ENCODE peak calls at places on chromosome 4, in seven cellular contexts. H is fibroblast of lung, I is Peyer's patch, O is suprapubic skin, B is AG04449, X is AG10803, A is HAP-1. F is an unnamed sample.

GRCh38 chr4:146342600-146343192 is 128.4 kb downstream of the REELD1 start:
- DNase-seq in H (peak), I (peak), O (no peak), B (no peak), X (peak), A (no peak), F (peak)

GRCh38 chr4:23034726-23035125 is 342.0 kb downstream of the GBA3 start:
- DNase-seq in H (no peak), I (no peak), O (no peak), B (no peak), X (peak), A (no peak), F (no peak)

GRCh38 chr4:8215001-8215427 is 15.9 kb downstream of the SH3TC1 start:
- DNase-seq in H (peak), I (no peak), O (no peak), B (peak), X (peak), A (no peak), F (peak)

GRCh38 chr4:1418494-1419285 is 12.4 kb upstream of the NKX1-1 start:
- DNase-seq in H (no peak), I (peak), O (peak), B (no peak), X (no peak), A (no peak), F (no peak)

GRCh38 chr4:128565565-128566186 is 243.8 kb upstream of the JADE1 start:
- DNase-seq in H (peak), I (peak), O (no peak), B (no peak), X (peak), A (peak), F (peak)

GRCh38 chr4:15778191-15778741 is at the start of gene CD38:
- DNase-seq in H (no peak), I (peak), O (no peak), B (no peak), X (no peak), A (no peak), F (no peak)

GRCh38 chr4:185774815-185775684 is 36.9 kb downstream of the SORBS2 start:
- DNase-seq in H (peak), I (no peak), O (no peak), B (peak), X (peak), A (no peak), F (peak)

GRCh38 chr4:154399259-154399974 is 92.2 kb downstream of the DCHS2 start:
- DNase-seq in H (peak), I (no peak), O (no peak), B (no peak), X (peak), A (peak), F (peak)

GRCh38 chr4:26235500-26235899 is 85.3 kb upstream of the RBPJ start:
- DNase-seq in H (peak), I (peak), O (peak), B (peak), X (peak), A (no peak), F (peak)

GRCh38 chr4:41346306-41347061 is 89.8 kb downstream of the UCHL1 start:
- DNase-seq in H (no peak), I (no peak), O (no peak), B (no peak), X (no peak), A (peak), F (no peak)

GRCh38 chr4:185761352-185762235 is 50.4 kb downstream of the SORBS2 start:
- DNase-seq in H (peak), I (no peak), O (no peak), B (no peak), X (no peak), A (no peak), F (peak)

GRCh38 chr4:133624744-133625143 is 475.6 kb downstream of the PCDH10 start:
- DNase-seq in H (no peak), I (no peak), O (no peak), B (no peak), X (no peak), A (no peak), F (no peak)

GRCh38 chr4:185589067-185589844 is 53.9 kb upstream of the PDLIM3 start:
- DNase-seq in H (no peak), I (no peak), O (no peak), B (peak), X (no peak), A (peak), F (peak)

GRCh38 chr4:27568236-27568951 is 707.8 kb downstream of the STIM2 start:
- DNase-seq in H (no peak), I (no peak), O (no peak), B (no peak), X (no peak), A (no peak), F (no peak)

DNA sequence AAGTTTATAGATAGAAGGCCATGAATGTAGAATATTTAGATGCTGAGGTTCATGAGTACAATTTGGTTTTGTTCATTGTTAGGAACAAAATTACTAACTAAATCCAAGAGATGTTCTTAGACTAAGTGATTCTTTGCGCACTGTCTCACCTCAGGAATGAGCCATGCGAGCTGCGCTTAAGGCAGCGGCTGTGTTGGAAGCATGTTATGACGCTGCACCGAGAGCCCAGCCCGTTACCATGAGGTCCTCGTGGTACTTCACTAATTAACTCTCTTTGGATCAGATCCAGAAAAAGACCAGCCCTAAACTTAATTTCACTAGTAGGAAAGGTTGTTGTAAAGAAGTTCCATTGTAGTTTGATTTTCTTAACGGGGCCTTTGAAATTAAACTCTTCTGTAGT is 166.3 kb downstream of the RAPGEF2 start:
- DNase-seq in H (no peak), I (no peak), O (no peak), B (no peak), X (no peak), A (no peak), F (no peak)
- H3K4me3 ChIP-seq in H (no peak), I (no peak), O (no peak), B (no peak), X (no peak), A (no peak), F (no peak)

DNA sequence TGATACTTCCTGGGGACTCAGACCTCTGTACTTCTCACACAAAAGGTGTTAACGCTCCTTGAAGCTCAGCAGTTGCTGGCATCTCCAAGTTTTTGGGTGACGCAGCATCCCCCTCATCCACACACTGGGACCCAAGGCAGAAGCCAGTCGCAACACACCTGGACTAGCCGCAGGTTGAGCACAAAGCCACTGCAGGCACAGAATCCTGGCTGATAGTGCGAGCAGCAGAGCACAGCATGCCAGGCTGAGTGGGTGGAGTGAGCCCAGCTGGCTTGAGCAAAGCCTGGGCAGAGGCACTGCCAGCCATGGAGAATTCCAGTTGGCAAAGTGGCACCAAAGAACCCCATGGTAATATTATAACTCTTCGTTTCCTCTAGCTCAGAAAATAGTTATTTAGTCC is 873.2 kb upstream of the NDST4 start:
- DNase-seq in H (no peak), I (no peak), O (no peak), B (no peak), X (no peak), A (no peak), F (no peak)
- H3K4me3 ChIP-seq in H (no peak), I (no peak), O (no peak), B (no peak), X (no peak), A (no peak), F (no peak)

DNA sequence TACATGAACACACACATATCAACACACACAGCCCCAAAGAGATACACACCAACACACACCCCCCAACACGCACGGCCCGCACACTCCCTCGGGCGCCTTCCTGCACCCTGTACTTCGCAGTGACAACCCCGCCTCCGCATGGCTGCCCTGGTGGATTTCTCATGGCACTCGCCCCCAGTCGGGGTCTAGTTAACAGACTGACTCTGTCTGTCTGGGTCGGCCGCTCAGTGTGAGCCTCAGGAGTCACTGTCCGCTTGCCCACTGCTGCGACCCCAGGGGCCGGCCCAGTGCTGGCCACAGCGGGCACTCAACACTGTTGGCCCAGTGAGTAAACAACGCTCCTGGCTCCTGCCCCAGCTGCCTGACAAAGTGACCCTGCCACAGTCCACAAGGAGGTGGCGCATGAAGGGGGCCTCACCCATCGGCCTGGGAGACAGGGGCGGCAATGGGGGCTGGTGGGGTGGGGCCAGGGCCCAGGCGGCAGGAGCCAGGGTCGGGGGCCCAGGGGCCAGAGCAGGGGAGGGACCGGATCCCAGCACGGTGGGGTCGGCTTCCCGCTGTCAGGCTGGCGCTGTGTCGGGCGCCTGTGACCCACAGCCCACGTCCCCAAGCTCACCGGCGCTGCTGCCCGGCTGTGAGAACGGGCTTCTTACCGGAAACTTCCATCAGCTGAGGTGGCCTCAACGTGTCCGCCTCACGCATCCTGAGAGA is 40.2 kb upstream of the MAN2B2 start:
- DNase-seq in H (no peak), I (no peak), O (no peak), B (no peak), X (no peak), A (no peak), F (no peak)
- H3K4me3 ChIP-seq in H (no peak), I (no peak), O (no peak), B (no peak), X (no peak), A (no peak), F (no peak)

GRCh38 chr4:42396361-42397255 is 680 bp upstream of the SHISA3 start:
- DNase-seq in H (no peak), I (no peak), O (no peak), B (no peak), X (no peak), A (no peak), F (no peak)
- H3K4me3 ChIP-seq in H (no peak), I (peak), O (peak), B (no peak), X (no peak), A (peak), F (peak)

DNA sequence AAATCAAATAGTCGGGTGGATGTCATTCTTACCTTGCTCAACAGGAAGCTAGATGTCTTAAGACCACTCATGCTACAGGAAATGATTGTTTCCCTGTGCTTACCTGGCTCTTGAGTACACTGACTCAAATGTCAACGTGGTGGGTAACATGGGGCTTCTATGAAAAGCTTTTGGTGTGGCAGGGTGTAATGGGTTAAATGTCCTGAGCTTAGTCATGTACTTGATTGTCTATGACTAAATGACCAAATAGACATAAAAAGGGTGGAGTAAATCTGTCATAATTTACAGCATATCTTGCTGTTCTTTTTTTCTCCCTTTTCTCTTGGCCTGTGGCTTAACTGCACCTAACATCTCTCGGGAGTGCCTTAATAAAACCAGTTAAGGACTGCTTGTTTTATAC is 44.9 kb downstream of the CCNG2 start:
- DNase-seq in H (no peak), I (no peak), O (no peak), B (no peak), X (no peak), A (no peak), F (no peak)
- H3K4me3 ChIP-seq in H (no peak), I (no peak), O (no peak), B (no peak), X (no peak), A (no peak), F (no peak)

GRCh38 chr4:182805606-182806149 is 111.5 kb downstream of the DCTD start:
- DNase-seq in H (no peak), I (no peak), O (no peak), B (no peak), X (no peak), A (no peak), F (no peak)
- H3K4me3 ChIP-seq in H (no peak), I (no peak), O (no peak), B (no peak), X (peak), A (no peak), F (no peak)

DNA sequence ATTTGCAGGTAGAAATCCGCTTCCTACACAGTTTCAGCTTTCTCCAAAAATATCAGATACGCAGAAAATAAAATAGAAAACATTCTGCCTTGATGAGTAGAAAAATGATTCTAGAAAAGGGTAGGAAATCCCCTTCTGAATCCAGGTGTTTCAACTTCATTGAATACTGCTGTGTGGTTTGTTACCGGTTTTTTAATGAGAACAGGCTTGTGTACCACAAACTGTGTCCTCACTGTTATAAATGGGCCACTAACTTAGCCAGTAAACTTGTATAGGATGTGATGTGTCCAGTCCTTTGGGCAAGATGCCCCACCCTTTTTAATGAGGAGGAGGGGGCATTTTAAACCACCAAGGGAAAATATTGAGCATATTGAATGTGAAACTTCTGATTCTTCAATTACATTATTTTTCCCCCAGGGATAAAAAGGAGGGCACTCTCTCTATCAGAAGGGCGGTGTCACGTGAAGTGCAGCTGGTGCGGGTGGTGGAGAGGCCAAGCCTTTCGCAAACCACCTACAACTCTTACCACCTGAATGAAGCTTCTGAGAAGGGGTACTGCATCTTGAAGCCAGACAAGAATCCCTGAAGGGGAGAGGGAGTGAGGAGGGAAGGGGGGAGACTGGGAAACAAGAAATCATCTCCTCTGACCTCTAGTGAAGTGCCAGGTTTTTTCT is 4.5 kb downstream of the CXXC4 start:
- DNase-seq in H (peak), I (peak), O (no peak), B (no peak), X (no peak), A (no peak), F (no peak)
- H3K4me3 ChIP-seq in H (no peak), I (peak), O (peak), B (no peak), X (peak), A (peak), F (no peak)

DNA sequence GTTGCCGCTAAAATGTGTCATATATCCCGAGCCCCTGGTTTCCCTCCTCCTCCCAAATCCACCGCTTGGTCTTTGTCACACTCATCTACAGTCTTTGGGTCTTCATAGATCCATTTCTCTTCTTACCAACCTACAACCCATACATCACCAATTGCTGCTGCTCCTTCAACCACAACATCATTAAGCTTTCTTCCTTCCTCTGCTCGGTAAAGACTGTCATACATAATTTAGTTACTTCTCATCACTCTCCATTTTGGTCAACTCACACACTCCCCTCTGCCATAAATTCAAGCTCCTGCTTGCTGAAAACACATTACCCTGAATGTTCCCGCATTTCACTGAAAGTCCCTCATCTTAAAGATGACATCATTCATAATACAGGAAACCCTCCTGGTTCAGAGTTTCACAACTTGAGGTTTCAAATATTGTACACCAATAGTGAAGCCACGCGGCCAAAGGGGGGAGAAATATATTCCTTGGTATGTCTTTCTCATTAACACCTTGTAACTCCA is 1.7 kb upstream of the DCTD start:
- DNase-seq in H (no peak), I (no peak), O (no peak), B (no peak), X (no peak), A (no peak), F (no peak)
- H3K4me3 ChIP-seq in H (no peak), I (no peak), O (no peak), B (no peak), X (no peak), A (no peak), F (no peak)